ENCODE peak calls at places on chromosome 6, in five cellular contexts. One of them, this sample, is unnamed.

GRCh38 chr6:139334791-139335446 is 39.5 kb downstream of the CITED2 start:
- DNase-seq in dermis blood vessel endothelial cell: peak
- DNase-seq in AG20443: peak
- DNase-seq in stimulated activated CD8-positive, alpha-beta memory T cell treated with anti-CD3 and anti-CD28 coated beads, Interleukin-12 subunit alpha, Interleukin-12 subunit beta, amount 100 ng/mL, for 1 hour: no peak
- DNase-seq in T-helper 1 cell: no peak
- DNase-seq in this sample: no peak

GRCh38 chr6:85506441-85507093 is 56.7 kb downstream of the NT5E start:
- DNase-seq in dermis blood vessel endothelial cell: no peak
- DNase-seq in AG20443: no peak
- DNase-seq in stimulated activated CD8-positive, alpha-beta memory T cell treated with anti-CD3 and anti-CD28 coated beads, Interleukin-12 subunit alpha, Interleukin-12 subunit beta, amount 100 ng/mL, for 1 hour: no peak
- DNase-seq in T-helper 1 cell: no peak
- DNase-seq in this sample: no peak

GRCh38 chr6:107956586-107957164 is 1.3 kb downstream of the SEC63 start:
- DNase-seq in dermis blood vessel endothelial cell: peak
- DNase-seq in AG20443: peak
- DNase-seq in stimulated activated CD8-positive, alpha-beta memory T cell treated with anti-CD3 and anti-CD28 coated beads, Interleukin-12 subunit alpha, Interleukin-12 subunit beta, amount 100 ng/mL, for 1 hour: no peak
- DNase-seq in T-helper 1 cell: no peak
- DNase-seq in this sample: no peak

GRCh38 chr6:63802606-63803206 is 167.1 kb downstream of the PHF3 start:
- DNase-seq in dermis blood vessel endothelial cell: peak
- DNase-seq in AG20443: no peak
- DNase-seq in stimulated activated CD8-positive, alpha-beta memory T cell treated with anti-CD3 and anti-CD28 coated beads, Interleukin-12 subunit alpha, Interleukin-12 subunit beta, amount 100 ng/mL, for 1 hour: no peak
- DNase-seq in T-helper 1 cell: no peak
- DNase-seq in this sample: no peak

GRCh38 chr6:4055420-4056041 is 23.4 kb downstream of the FAM217A start:
- DNase-seq in dermis blood vessel endothelial cell: peak
- DNase-seq in AG20443: peak
- DNase-seq in stimulated activated CD8-positive, alpha-beta memory T cell treated with anti-CD3 and anti-CD28 coated beads, Interleukin-12 subunit alpha, Interleukin-12 subunit beta, amount 100 ng/mL, for 1 hour: no peak
- DNase-seq in T-helper 1 cell: no peak
- DNase-seq in this sample: peak

GRCh38 chr6:21340563-21340962 is 253.0 kb upstream of the SOX4 start:
- DNase-seq in dermis blood vessel endothelial cell: peak
- DNase-seq in AG20443: no peak
- DNase-seq in stimulated activated CD8-positive, alpha-beta memory T cell treated with anti-CD3 and anti-CD28 coated beads, Interleukin-12 subunit alpha, Interleukin-12 subunit beta, amount 100 ng/mL, for 1 hour: no peak
- DNase-seq in T-helper 1 cell: no peak
- DNase-seq in this sample: no peak

GRCh38 chr6:133855994-133856393 is 32.9 kb upstream of the TCF21 start:
- DNase-seq in dermis blood vessel endothelial cell: no peak
- DNase-seq in AG20443: no peak
- DNase-seq in stimulated activated CD8-positive, alpha-beta memory T cell treated with anti-CD3 and anti-CD28 coated beads, Interleukin-12 subunit alpha, Interleukin-12 subunit beta, amount 100 ng/mL, for 1 hour: no peak
- DNase-seq in T-helper 1 cell: no peak
- DNase-seq in this sample: no peak

GRCh38 chr6:92479821-92480220 is 939.5 kb downstream of the EPHA7 start:
- DNase-seq in dermis blood vessel endothelial cell: peak
- DNase-seq in AG20443: no peak
- DNase-seq in stimulated activated CD8-positive, alpha-beta memory T cell treated with anti-CD3 and anti-CD28 coated beads, Interleukin-12 subunit alpha, Interleukin-12 subunit beta, amount 100 ng/mL, for 1 hour: no peak
- DNase-seq in T-helper 1 cell: no peak
- DNase-seq in this sample: peak

This sample was measured in MG63.